ENCODE peak calls at places on chromosomes 11 and 22, in nine cellular contexts. One of them, this sample, is unnamed.

GRCh38 chr11:76628408-76628947 is 42.1 kb downstream of the LRRC32 start:
- DNase-seq in AG10803: no peak
- DNase-seq in fibroblast of the aortic adventitia: no peak
- DNase-seq in choroid plexus epithelial cell: no peak
- DNase-seq in psoas muscle: no peak
- DNase-seq in H7: no peak
- DNase-seq in AG09309: no peak
- DNase-seq in ovary: no peak
- DNase-seq in cardiac fibroblast: no peak
- DNase-seq in this sample: no peak

GRCh38 chr11:2377511-2378443 is 667 bp downstream of the CD81 start:
- DNase-seq in AG10803: peak
- DNase-seq in fibroblast of the aortic adventitia: no peak
- DNase-seq in choroid plexus epithelial cell: peak
- DNase-seq in psoas muscle: peak
- DNase-seq in H7: peak
- DNase-seq in AG09309: no peak
- DNase-seq in ovary: peak
- DNase-seq in cardiac fibroblast: peak
- DNase-seq in this sample: peak

GRCh38 chr11:113664069-113664980 is 41.8 kb downstream of the TMPRSS5 start:
- DNase-seq in AG10803: peak
- DNase-seq in fibroblast of the aortic adventitia: peak
- DNase-seq in choroid plexus epithelial cell: peak
- DNase-seq in psoas muscle: no peak
- DNase-seq in H7: no peak
- DNase-seq in AG09309: peak
- DNase-seq in ovary: no peak
- DNase-seq in cardiac fibroblast: peak
- DNase-seq in this sample: no peak

GRCh38 chr22:23119492-23120414 is 22.0 kb downstream of the RSPH14 start:
- DNase-seq in AG10803: no peak
- DNase-seq in fibroblast of the aortic adventitia: no peak
- DNase-seq in choroid plexus epithelial cell: no peak
- DNase-seq in psoas muscle: no peak
- DNase-seq in H7: peak
- DNase-seq in AG09309: no peak
- DNase-seq in ovary: no peak
- DNase-seq in cardiac fibroblast: no peak
- DNase-seq in this sample: no peak

GRCh38 chr22:22897947-22898346 is 10.3 kb downstream of the IGLL5 start:
- DNase-seq in AG10803: no peak
- DNase-seq in fibroblast of the aortic adventitia: no peak
- DNase-seq in choroid plexus epithelial cell: no peak
- DNase-seq in psoas muscle: no peak
- DNase-seq in H7: no peak
- DNase-seq in AG09309: no peak
- DNase-seq in ovary: no peak
- DNase-seq in cardiac fibroblast: no peak
- DNase-seq in this sample: no peak

GRCh38 chr22:17939579-17939978 is 84.8 kb downstream of the MICAL3 start:
- DNase-seq in AG10803: no peak
- DNase-seq in fibroblast of the aortic adventitia: no peak
- DNase-seq in choroid plexus epithelial cell: no peak
- DNase-seq in psoas muscle: no peak
- DNase-seq in H7: no peak
- DNase-seq in AG09309: no peak
- DNase-seq in ovary: no peak
- DNase-seq in cardiac fibroblast: no peak
- DNase-seq in this sample: no peak

GRCh38 chr11:61022311-61023085 is 51.0 kb downstream of the CD6 start:
- DNase-seq in AG10803: no peak
- DNase-seq in fibroblast of the aortic adventitia: no peak
- DNase-seq in choroid plexus epithelial cell: no peak
- DNase-seq in psoas muscle: no peak
- DNase-seq in H7: no peak
- DNase-seq in AG09309: no peak
- DNase-seq in ovary: no peak
- DNase-seq in cardiac fibroblast: no peak
- DNase-seq in this sample: no peak

GRCh38 chr11:130611791-130612251 is 163.4 kb downstream of the ADAMTS15 start:
- DNase-seq in AG10803: peak
- DNase-seq in fibroblast of the aortic adventitia: peak
- DNase-seq in choroid plexus epithelial cell: peak
- DNase-seq in psoas muscle: no peak
- DNase-seq in H7: no peak
- DNase-seq in AG09309: no peak
- DNase-seq in ovary: no peak
- DNase-seq in cardiac fibroblast: peak
- DNase-seq in this sample: no peak

GRCh38 chr22:38655532-38656255 is 498 bp downstream of the FAM227A start:
- DNase-seq in AG10803: peak
- DNase-seq in fibroblast of the aortic adventitia: peak
- DNase-seq in choroid plexus epithelial cell: peak
- DNase-seq in psoas muscle: no peak
- DNase-seq in H7: no peak
- DNase-seq in AG09309: no peak
- DNase-seq in ovary: no peak
- DNase-seq in cardiac fibroblast: peak
- DNase-seq in this sample: peak

GRCh38 chr22:30230787-30231461 is 15.6 kb downstream of the LIF start:
- DNase-seq in AG10803: no peak
- DNase-seq in fibroblast of the aortic adventitia: no peak
- DNase-seq in choroid plexus epithelial cell: no peak
- DNase-seq in psoas muscle: no peak
- DNase-seq in H7: no peak
- DNase-seq in AG09309: no peak
- DNase-seq in ovary: no peak
- DNase-seq in cardiac fibroblast: no peak
- DNase-seq in this sample: no peak

GRCh38 chr22:31106651-31107205 is 640 bp downstream of the SELENOM start:
- DNase-seq in AG10803: peak
- DNase-seq in fibroblast of the aortic adventitia: peak
- DNase-seq in choroid plexus epithelial cell: peak
- DNase-seq in psoas muscle: no peak
- DNase-seq in H7: no peak
- DNase-seq in AG09309: no peak
- DNase-seq in ovary: no peak
- DNase-seq in cardiac fibroblast: peak
- DNase-seq in this sample: no peak

GRCh38 chr22:28142361-28142801 is 223.3 kb upstream of the PITPNB start:
- DNase-seq in AG10803: peak
- DNase-seq in fibroblast of the aortic adventitia: peak
- DNase-seq in choroid plexus epithelial cell: peak
- DNase-seq in psoas muscle: no peak
- DNase-seq in H7: no peak
- DNase-seq in AG09309: peak
- DNase-seq in ovary: no peak
- DNase-seq in cardiac fibroblast: peak
- DNase-seq in this sample: no peak

GRCh38 chr22:19066531-19067271 is 55.5 kb downstream of the DGCR2 start:
- DNase-seq in AG10803: peak
- DNase-seq in fibroblast of the aortic adventitia: peak
- DNase-seq in choroid plexus epithelial cell: peak
- DNase-seq in psoas muscle: peak
- DNase-seq in H7: no peak
- DNase-seq in AG09309: peak
- DNase-seq in ovary: no peak
- DNase-seq in cardiac fibroblast: peak
- DNase-seq in this sample: no peak

GRCh38 chr22:36871669-36872081 is 10.9 kb downstream of the NCF4 start:
- DNase-seq in AG10803: no peak
- DNase-seq in fibroblast of the aortic adventitia: no peak
- DNase-seq in choroid plexus epithelial cell: no peak
- DNase-seq in psoas muscle: no peak
- DNase-seq in H7: peak
- DNase-seq in AG09309: no peak
- DNase-seq in ovary: no peak
- DNase-seq in cardiac fibroblast: no peak
- DNase-seq in this sample: no peak

GRCh38 chr22:48746789-48747425 is 1080.8 kb downstream of the BRD1 start:
- DNase-seq in AG10803: no peak
- DNase-seq in fibroblast of the aortic adventitia: no peak
- DNase-seq in choroid plexus epithelial cell: no peak
- DNase-seq in psoas muscle: no peak
- DNase-seq in H7: no peak
- DNase-seq in AG09309: no peak
- DNase-seq in ovary: no peak
- DNase-seq in cardiac fibroblast: no peak
- DNase-seq in this sample: no peak

GRCh38 chr11:106288988-106289387 is 211.5 kb downstream of the AASDHPPT start:
- DNase-seq in AG10803: no peak
- DNase-seq in fibroblast of the aortic adventitia: no peak
- DNase-seq in choroid plexus epithelial cell: no peak
- DNase-seq in psoas muscle: no peak
- DNase-seq in H7: no peak
- DNase-seq in AG09309: no peak
- DNase-seq in ovary: no peak
- DNase-seq in cardiac fibroblast: no peak
- DNase-seq in this sample: no peak

GRCh38 chr11:108912587-108912986 is 247.7 kb downstream of the DDX10 start:
- DNase-seq in AG10803: peak
- DNase-seq in fibroblast of the aortic adventitia: peak
- DNase-seq in choroid plexus epithelial cell: peak
- DNase-seq in psoas muscle: no peak
- DNase-seq in H7: no peak
- DNase-seq in AG09309: no peak
- DNase-seq in ovary: no peak
- DNase-seq in cardiac fibroblast: peak
- DNase-seq in this sample: no peak

GRCh38 chr22:50184004-50184461 is 1.7 kb upstream of the TRABD start:
- DNase-seq in AG10803: peak
- DNase-seq in fibroblast of the aortic adventitia: peak
- DNase-seq in choroid plexus epithelial cell: peak
- DNase-seq in psoas muscle: peak
- DNase-seq in H7: peak
- DNase-seq in AG09309: no peak
- DNase-seq in ovary: peak
- DNase-seq in cardiac fibroblast: peak
- DNase-seq in this sample: no peak
- H3K4me3 ChIP-seq in AG10803: no peak
- H3K4me3 ChIP-seq in fibroblast of the aortic adventitia: no peak
- H3K4me3 ChIP-seq in choroid plexus epithelial cell: no peak
- H3K4me3 ChIP-seq in psoas muscle: no peak
- H3K4me3 ChIP-seq in H7: no peak
- H3K4me3 ChIP-seq in AG09309: no peak
- H3K4me3 ChIP-seq in ovary: no peak
- H3K4me3 ChIP-seq in cardiac fibroblast: no peak
- H3K4me3 ChIP-seq in this sample: no peak

DNA sequence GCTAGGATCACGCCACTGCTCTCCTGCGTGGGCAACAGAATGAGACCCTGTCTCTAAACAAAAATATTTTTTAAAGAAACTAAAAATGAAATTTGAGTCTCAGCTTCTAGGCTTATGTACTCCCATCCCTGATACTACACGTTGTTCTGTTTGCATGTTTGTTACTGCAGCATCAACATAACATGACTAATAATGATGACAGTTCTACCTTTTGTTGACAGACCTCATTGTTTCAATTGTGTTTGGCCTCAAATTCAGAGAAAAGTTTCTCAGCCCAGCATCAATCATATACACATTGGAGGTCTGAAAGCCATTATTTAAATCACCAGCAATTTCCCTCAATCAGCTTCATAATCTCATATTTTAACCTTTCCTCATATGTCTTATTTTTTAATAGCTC is 20.8 kb downstream of the LAYN start:
- DNase-seq in AG10803: no peak
- DNase-seq in fibroblast of the aortic adventitia: no peak
- DNase-seq in choroid plexus epithelial cell: no peak
- DNase-seq in psoas muscle: no peak
- DNase-seq in H7: no peak
- DNase-seq in AG09309: no peak
- DNase-seq in ovary: no peak
- DNase-seq in cardiac fibroblast: peak
- DNase-seq in this sample: no peak
- H3K4me3 ChIP-seq in AG10803: no peak
- H3K4me3 ChIP-seq in fibroblast of the aortic adventitia: no peak
- H3K4me3 ChIP-seq in choroid plexus epithelial cell: no peak
- H3K4me3 ChIP-seq in psoas muscle: no peak
- H3K4me3 ChIP-seq in H7: no peak
- H3K4me3 ChIP-seq in AG09309: no peak
- H3K4me3 ChIP-seq in ovary: no peak
- H3K4me3 ChIP-seq in cardiac fibroblast: no peak
- H3K4me3 ChIP-seq in this sample: no peak

GRCh38 chr11:46437106-46437689 is 45.6 kb upstream of the CHRM4 start:
- DNase-seq in AG10803: no peak
- DNase-seq in fibroblast of the aortic adventitia: peak
- DNase-seq in choroid plexus epithelial cell: no peak
- DNase-seq in psoas muscle: no peak
- DNase-seq in H7: no peak
- DNase-seq in AG09309: no peak
- DNase-seq in ovary: no peak
- DNase-seq in cardiac fibroblast: no peak
- DNase-seq in this sample: no peak

GRCh38 chr11:46438211-46438610 is 46.6 kb upstream of the CHRM4 start:
- DNase-seq in AG10803: no peak
- DNase-seq in fibroblast of the aortic adventitia: no peak
- DNase-seq in choroid plexus epithelial cell: no peak
- DNase-seq in psoas muscle: no peak
- DNase-seq in H7: no peak
- DNase-seq in AG09309: no peak
- DNase-seq in ovary: no peak
- DNase-seq in cardiac fibroblast: no peak
- DNase-seq in this sample: peak

GRCh38 chr11:46431211-46431610 is 39.6 kb upstream of the CHRM4 start:
- DNase-seq in AG10803: peak
- DNase-seq in fibroblast of the aortic adventitia: no peak
- DNase-seq in choroid plexus epithelial cell: no peak
- DNase-seq in psoas muscle: peak
- DNase-seq in H7: no peak
- DNase-seq in AG09309: no peak
- DNase-seq in ovary: no peak
- DNase-seq in cardiac fibroblast: no peak
- DNase-seq in this sample: no peak

GRCh38 chr11:46436113-46436512 is 44.5 kb upstream of the CHRM4 start:
- DNase-seq in AG10803: no peak
- DNase-seq in fibroblast of the aortic adventitia: no peak
- DNase-seq in choroid plexus epithelial cell: no peak
- DNase-seq in psoas muscle: no peak
- DNase-seq in H7: no peak
- DNase-seq in AG09309: no peak
- DNase-seq in ovary: no peak
- DNase-seq in cardiac fibroblast: no peak
- DNase-seq in this sample: no peak

GRCh38 chr11:46435679-46436078 is 44.1 kb upstream of the CHRM4 start:
- DNase-seq in AG10803: no peak
- DNase-seq in fibroblast of the aortic adventitia: peak
- DNase-seq in choroid plexus epithelial cell: no peak
- DNase-seq in psoas muscle: no peak
- DNase-seq in H7: no peak
- DNase-seq in AG09309: no peak
- DNase-seq in ovary: no peak
- DNase-seq in cardiac fibroblast: no peak
- DNase-seq in this sample: no peak
- H3K4me3 ChIP-seq in AG10803: no peak
- H3K4me3 ChIP-seq in fibroblast of the aortic adventitia: no peak
- H3K4me3 ChIP-seq in choroid plexus epithelial cell: no peak
- H3K4me3 ChIP-seq in psoas muscle: no peak
- H3K4me3 ChIP-seq in H7: no peak
- H3K4me3 ChIP-seq in AG09309: no peak
- H3K4me3 ChIP-seq in ovary: no peak
- H3K4me3 ChIP-seq in cardiac fibroblast: no peak
- H3K4me3 ChIP-seq in this sample: no peak

GRCh38 chr11:64148917-64149617 is 16.8 kb downstream of the MACROD1 start:
- DNase-seq in AG10803: no peak
- DNase-seq in fibroblast of the aortic adventitia: no peak
- DNase-seq in choroid plexus epithelial cell: no peak
- DNase-seq in psoas muscle: no peak
- DNase-seq in H7: no peak
- DNase-seq in AG09309: no peak
- DNase-seq in ovary: no peak
- DNase-seq in cardiac fibroblast: no peak
- DNase-seq in this sample: no peak
- H3K4me3 ChIP-seq in AG10803: no peak
- H3K4me3 ChIP-seq in fibroblast of the aortic adventitia: no peak
- H3K4me3 ChIP-seq in choroid plexus epithelial cell: no peak
- H3K4me3 ChIP-seq in psoas muscle: peak
- H3K4me3 ChIP-seq in H7: no peak
- H3K4me3 ChIP-seq in AG09309: no peak
- H3K4me3 ChIP-seq in ovary: no peak
- H3K4me3 ChIP-seq in cardiac fibroblast: no peak
- H3K4me3 ChIP-seq in this sample: no peak

This sample was measured in BE2C.